ENCODE peak calls at places on chromosomes 12 and 14, in seven cellular contexts. One of them, this sample, is unnamed.
A peak's percentile ranks its signal among the peaks of the same experiment; 100 is the strongest.

GRCh38 chr12:105706321-105706972 is 376.0 kb downstream of the C12orf75 start:
- DNase-seq in mesothelial cell of epicardium: no peak
- DNase-seq in coronary artery: no peak
- DNase-seq in epithelial cell of esophagus: peak; percentile 23
- DNase-seq in Karpas-422: no peak
- DNase-seq in fibroblast of lung: peak; percentile 66
- DNase-seq in mucosa of gallbladder: no peak
- DNase-seq in this sample: peak; percentile 64

GRCh38 chr12:50598321-50598862 is 93.6 kb downstream of the DIP2B start:
- DNase-seq in mesothelial cell of epicardium: no peak
- DNase-seq in coronary artery: no peak
- DNase-seq in epithelial cell of esophagus: peak; percentile 42
- DNase-seq in Karpas-422: peak; percentile 65
- DNase-seq in fibroblast of lung: peak; percentile 32
- DNase-seq in mucosa of gallbladder: no peak
- DNase-seq in this sample: peak; percentile 52

GRCh38 chr12:91529829-91530228 is 347.2 kb upstream of the DCN start:
- DNase-seq in mesothelial cell of epicardium: no peak
- DNase-seq in coronary artery: no peak
- DNase-seq in epithelial cell of esophagus: peak; percentile 70
- DNase-seq in Karpas-422: no peak
- DNase-seq in fibroblast of lung: peak; percentile 8
- DNase-seq in mucosa of gallbladder: no peak
- DNase-seq in this sample: peak; percentile 19

GRCh38 chr14:81091139-81091538 is 129.6 kb downstream of the GTF2A1 start:
- DNase-seq in mesothelial cell of epicardium: no peak
- DNase-seq in coronary artery: no peak
- DNase-seq in epithelial cell of esophagus: no peak
- DNase-seq in Karpas-422: no peak
- DNase-seq in fibroblast of lung: no peak
- DNase-seq in mucosa of gallbladder: no peak
- DNase-seq in this sample: no peak

GRCh38 chr14:85421166-85421877 is 108.6 kb upstream of the FLRT2 start:
- DNase-seq in mesothelial cell of epicardium: no peak
- DNase-seq in coronary artery: no peak
- DNase-seq in epithelial cell of esophagus: peak; percentile 95
- DNase-seq in Karpas-422: no peak
- DNase-seq in fibroblast of lung: peak; percentile 88
- DNase-seq in mucosa of gallbladder: no peak
- DNase-seq in this sample: peak; percentile 86

GRCh38 chr12:55703288-55703687 is 4.4 kb downstream of the ITGA7 start:
- DNase-seq in mesothelial cell of epicardium: no peak
- DNase-seq in coronary artery: no peak
- DNase-seq in epithelial cell of esophagus: no peak
- DNase-seq in Karpas-422: no peak
- DNase-seq in fibroblast of lung: no peak
- DNase-seq in mucosa of gallbladder: no peak
- DNase-seq in this sample: no peak

GRCh38 chr12:19186722-19187661 is 57.5 kb downstream of the PLEKHA5 start:
- DNase-seq in mesothelial cell of epicardium: no peak
- DNase-seq in coronary artery: no peak
- DNase-seq in epithelial cell of esophagus: peak; percentile 69
- DNase-seq in Karpas-422: peak; percentile 78
- DNase-seq in fibroblast of lung: peak; percentile 79
- DNase-seq in mucosa of gallbladder: no peak
- DNase-seq in this sample: peak; percentile 84

GRCh38 chr14:53526190-53526589 is 373.1 kb upstream of the DDHD1 start:
- DNase-seq in mesothelial cell of epicardium: no peak
- DNase-seq in coronary artery: no peak
- DNase-seq in epithelial cell of esophagus: no peak
- DNase-seq in Karpas-422: no peak
- DNase-seq in fibroblast of lung: no peak
- DNase-seq in mucosa of gallbladder: no peak
- DNase-seq in this sample: no peak

GRCh38 chr12:31246470-31246850 is 79.5 kb downstream of the SINHCAF start:
- DNase-seq in mesothelial cell of epicardium: no peak
- DNase-seq in coronary artery: no peak
- DNase-seq in epithelial cell of esophagus: peak; percentile 85
- DNase-seq in Karpas-422: no peak
- DNase-seq in fibroblast of lung: no peak
- DNase-seq in mucosa of gallbladder: no peak
- DNase-seq in this sample: peak; percentile 22

GRCh38 chr12:12714276-12715001 is 2.7 kb upstream of the CDKN1B start:
- DNase-seq in mesothelial cell of epicardium: no peak
- DNase-seq in coronary artery: no peak
- DNase-seq in epithelial cell of esophagus: peak; percentile 21
- DNase-seq in Karpas-422: peak; percentile 71
- DNase-seq in fibroblast of lung: peak; percentile 39
- DNase-seq in mucosa of gallbladder: no peak
- DNase-seq in this sample: peak; percentile 61

GRCh38 chr12:48973992-48974673 is 2.6 kb upstream of the WNT10B start:
- DNase-seq in mesothelial cell of epicardium: peak; percentile 72
- DNase-seq in coronary artery: no peak
- DNase-seq in epithelial cell of esophagus: no peak
- DNase-seq in Karpas-422: no peak
- DNase-seq in fibroblast of lung: peak; percentile 90
- DNase-seq in mucosa of gallbladder: no peak
- DNase-seq in this sample: peak; percentile 73

GRCh38 chr12:19245126-19245525 is 115.6 kb downstream of the PLEKHA5 start:
- DNase-seq in mesothelial cell of epicardium: no peak
- DNase-seq in coronary artery: no peak
- DNase-seq in epithelial cell of esophagus: no peak
- DNase-seq in Karpas-422: no peak
- DNase-seq in fibroblast of lung: no peak
- DNase-seq in mucosa of gallbladder: no peak
- DNase-seq in this sample: no peak

GRCh38 chr14:60482743-60483142 is 3.1 kb downstream of the C14orf39 start:
- DNase-seq in mesothelial cell of epicardium: no peak
- DNase-seq in coronary artery: no peak
- DNase-seq in epithelial cell of esophagus: peak; percentile 79
- DNase-seq in Karpas-422: no peak
- DNase-seq in fibroblast of lung: no peak
- DNase-seq in mucosa of gallbladder: no peak
- DNase-seq in this sample: peak; percentile 1

GRCh38 chr12:26791328-26791791 is 41.6 kb downstream of the ITPR2 start:
- DNase-seq in mesothelial cell of epicardium: no peak
- DNase-seq in coronary artery: no peak
- DNase-seq in epithelial cell of esophagus: no peak
- DNase-seq in Karpas-422: peak; percentile 69
- DNase-seq in fibroblast of lung: peak; percentile 79
- DNase-seq in mucosa of gallbladder: no peak
- DNase-seq in this sample: peak; percentile 72

This sample was measured in choroid plexus epithelial cell.